ENCODE peak calls at places on chromosomes 6 and 20, in four cellular contexts. F, L, O and R are unnamed samples.

GRCh38 chr6:111657146-111657545 is 51.5 kb upstream of the TRAF3IP2 start:
- DNase-seq in O (no peak), F (peak; percentile 67), L (no peak), R (no peak)

GRCh38 chr6:137043710-137044365 is 927 bp downstream of the IL20RA start:
- DNase-seq in F (peak; percentile 61), L (peak; percentile 53), O (no peak), R (no peak)

GRCh38 chr6:64683682-64684081 is 1023.3 kb downstream of the EYS start:
- DNase-seq in F (peak; percentile 51), L (no peak), O (no peak), R (no peak)

GRCh38 chr20:62821726-62822210 is 4.9 kb downstream of the COL9A3 start:
- DNase-seq in L (no peak), O (no peak), F (no peak), R (no peak)

GRCh38 chr20:33131949-33132822 is 35.8 kb upstream of the BPIFA2 start:
- DNase-seq in O (no peak), F (no peak), L (no peak), R (no peak)

GRCh38 chr6:56528412-56528841 is 114.3 kb downstream of the DST start:
- DNase-seq in L (no peak), O (no peak), F (peak; percentile 94), R (no peak)

GRCh38 chr6:1129141-1129540 is 182.8 kb upstream of the FOXQ1 start:
- DNase-seq in F (peak; percentile 65), L (no peak), O (no peak), R (no peak)

GRCh38 chr20:20022498-20022897 is 5.3 kb downstream of the NAA20 start:
- DNase-seq in O (no peak), F (no peak), L (peak; percentile 62), R (no peak)

GRCh38 chr6:68880050-68880449 is 245.0 kb downstream of the ADGRB3 start:
- DNase-seq in F (peak; percentile 20), O (no peak), L (no peak), R (no peak)

GRCh38 chr20:48716086-48716485 is 111.7 kb downstream of the PREX1 start:
- DNase-seq in L (no peak), F (no peak), O (no peak), R (no peak)

GRCh38 chr6:7025861-7026260 is 81.9 kb upstream of the RREB1 start:
- DNase-seq in F (no peak), O (no peak), L (no peak), R (no peak)

GRCh38 chr20:8796088-8796665 is 272.7 kb upstream of the PLCB4 start:
- DNase-seq in F (peak; percentile 58), L (no peak), O (no peak), R (no peak)

DNA sequence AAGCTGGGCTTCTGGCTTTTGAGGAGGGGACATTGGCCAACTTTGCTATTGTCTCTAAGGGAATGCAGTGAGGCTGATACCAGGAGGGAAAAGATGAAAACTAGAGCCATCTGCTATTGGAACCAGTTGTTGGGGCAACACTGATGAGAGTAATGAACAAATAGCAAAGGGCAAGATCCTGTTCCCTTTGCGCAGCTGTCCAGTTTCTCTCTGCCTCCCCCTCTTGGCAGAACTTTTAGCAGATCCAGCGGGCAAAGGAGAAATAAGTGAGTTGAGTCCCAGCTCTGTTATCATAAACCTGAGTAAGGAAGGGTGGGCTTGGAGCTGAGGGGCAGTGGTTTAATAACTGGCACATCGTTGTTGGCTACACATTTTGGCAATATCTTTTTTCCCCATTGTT is 126.8 kb downstream of the AKAP7 start:
- DNase-seq in F (no peak), L (no peak), O (no peak), R (no peak)
- TF ChIP-seq CTCF in F (no peak), L (no peak), O (peak; percentile 24), R (no peak)

DNA sequence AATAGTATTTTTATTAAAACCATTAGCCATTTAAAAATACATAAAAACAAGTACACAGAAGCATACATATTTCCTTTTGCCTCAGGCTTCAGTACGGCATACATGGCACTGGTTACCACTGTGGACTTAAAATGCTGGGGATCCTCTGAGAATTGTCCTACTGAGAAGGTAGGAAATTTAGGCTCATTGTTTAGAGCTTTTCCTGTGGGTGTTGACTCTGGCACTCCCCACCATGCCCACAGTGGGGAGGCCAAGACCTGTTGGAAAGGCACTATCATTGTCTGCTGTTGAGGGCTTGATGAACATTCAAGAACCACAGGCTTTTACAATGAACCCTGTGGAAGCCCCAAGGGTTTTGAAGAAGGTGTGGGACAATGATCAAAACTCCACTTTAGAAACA is 473.4 kb downstream of the BTBD3 start:
- DNase-seq in O (no peak), F (no peak), L (no peak), R (no peak)
- TF ChIP-seq CTCF in O (no peak), F (no peak), L (no peak), R (no peak)

GRCh38 chr6:130148181-130148580 is 74.6 kb downstream of the SAMD3 start:
- DNase-seq in O (no peak), L (no peak), F (no peak), R (no peak)
- TF ChIP-seq CTCF in O (no peak), L (peak; percentile 24), F (no peak), R (no peak)

DNA sequence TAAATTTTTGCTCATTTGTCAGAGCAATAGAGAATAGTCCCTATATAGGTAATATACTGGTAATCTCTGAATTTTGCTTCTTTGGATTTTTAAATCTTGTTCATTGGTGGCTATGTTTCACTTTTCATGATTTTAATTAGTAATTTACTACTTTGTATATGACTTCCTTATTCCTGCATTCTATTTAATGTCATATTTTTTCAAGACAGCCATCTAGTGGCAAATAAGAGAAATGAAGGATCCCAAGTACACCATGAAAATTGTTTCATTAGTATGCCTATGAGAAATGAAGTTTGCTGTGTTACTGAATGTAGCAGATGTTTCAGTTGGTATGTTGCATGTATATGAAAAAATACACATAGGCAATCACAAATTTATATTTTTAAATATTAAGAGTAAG is 82.4 kb downstream of the ZNF292 start:
- DNase-seq in L (peak; percentile 40), O (no peak), F (peak; percentile 50), R (no peak)
- TF ChIP-seq CTCF in L (peak; percentile 18), O (peak; percentile 48), F (peak; percentile 17), R (peak; percentile 54)

DNA sequence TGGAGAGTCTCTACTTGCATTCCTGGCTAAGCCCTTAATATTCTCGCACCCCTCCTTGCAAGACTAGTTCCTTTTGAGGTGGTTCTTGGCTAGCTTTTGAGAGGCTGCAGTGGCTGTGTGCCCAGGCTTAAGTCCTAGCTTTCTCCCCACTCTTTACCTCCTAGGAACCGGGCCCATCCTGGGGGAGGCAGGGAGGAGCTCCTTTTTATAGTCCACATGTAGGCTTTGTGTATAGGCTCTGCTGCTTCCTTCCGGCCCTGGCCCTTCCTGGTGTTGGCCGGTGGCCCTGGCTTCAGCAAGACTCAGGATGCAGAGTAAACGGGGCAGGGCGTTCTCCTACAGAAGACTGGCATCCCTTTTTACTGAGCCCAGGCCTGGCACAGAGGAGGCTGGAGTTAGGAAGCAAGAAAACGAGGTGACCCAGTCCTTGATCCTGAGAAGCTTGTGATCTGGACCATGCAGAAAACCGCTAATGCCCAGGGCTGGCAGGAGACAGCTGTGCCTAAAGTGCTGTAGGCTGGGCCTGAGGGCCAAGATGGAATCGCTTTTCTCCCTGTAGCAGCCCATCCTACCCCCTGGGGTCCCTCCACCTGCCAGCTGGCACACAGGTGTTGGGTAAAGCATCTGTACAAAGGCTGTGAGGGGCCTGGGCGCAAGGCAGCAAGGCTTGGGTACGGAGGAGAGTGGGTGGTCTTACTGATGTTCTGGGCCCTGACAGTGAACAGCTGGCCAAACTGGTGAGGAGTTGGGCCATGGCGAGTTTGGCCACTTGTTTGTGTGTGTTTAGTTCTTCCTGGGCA is 8.7 kb downstream of the PLCG1 start:
- DNase-seq in O (no peak), L (no peak), F (no peak), R (peak; percentile 74)
- TF ChIP-seq CTCF in O (no peak), L (no peak), F (no peak), R (no peak)

GRCh38 chr6:42403831-42404230 is 47.9 kb downstream of the TRERF1 start:
- DNase-seq in O (no peak), L (no peak), F (no peak), R (no peak)

GRCh38 chr6:42405025-42405424 is 46.7 kb downstream of the TRERF1 start:
- DNase-seq in L (no peak), F (peak; percentile 73), O (no peak), R (no peak)

GRCh38 chr6:42404494-42404893 is 47.2 kb downstream of the TRERF1 start:
- DNase-seq in F (peak; percentile 76), L (no peak), O (peak; percentile 74), R (no peak)

GRCh38 chr6:42402184-42402583 is 49.5 kb downstream of the TRERF1 start:
- DNase-seq in L (peak; percentile 54), O (no peak), F (peak; percentile 65), R (no peak)

DNA sequence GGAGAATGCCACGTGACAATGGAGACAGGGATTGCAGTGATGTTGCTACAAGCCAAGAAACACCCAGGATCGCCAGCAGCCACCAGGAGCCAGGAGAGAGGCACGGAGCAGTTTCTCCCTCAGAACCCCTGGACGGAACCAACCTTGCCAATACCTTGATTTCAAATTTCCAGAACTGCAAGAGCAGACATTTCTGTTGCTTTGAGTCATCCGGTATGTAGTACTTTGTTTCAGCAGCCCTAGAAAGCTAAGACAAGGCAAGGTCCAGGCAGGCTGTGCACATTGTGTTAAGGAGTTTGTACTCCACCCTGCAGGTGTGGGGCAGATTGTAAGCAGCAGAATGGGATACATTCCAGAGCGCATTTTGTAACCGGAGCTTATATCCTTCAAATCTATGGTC is 48.3 kb downstream of the TRERF1 start:
- DNase-seq in F (peak; percentile 14), O (no peak), L (no peak), R (no peak)
- TF ChIP-seq CTCF in F (no peak), O (no peak), L (no peak), R (no peak)